ENCODE peak calls at places on chromosomes 6 and 20, in four cellular contexts. L, N, G and C are unnamed samples.

GRCh38 chr6:108380876-108381275 is 86.0 kb downstream of the AFG1L start:
- DNase-seq in G (no peak), L (no peak), N (no peak), C (no peak)

GRCh38 chr6:96142142-96142541 is 126.4 kb downstream of the FUT9 start:
- DNase-seq in G (no peak), N (no peak), L (no peak), C (no peak)

GRCh38 chr20:60137657-60138245 is 179.5 kb downstream of the CDH26 start:
- DNase-seq in G (no peak), L (no peak), N (no peak), C (no peak)

GRCh38 chr6:70636589-70636988 is 31.1 kb upstream of the SMAP1 start:
- DNase-seq in G (no peak), N (no peak), L (no peak), C (no peak)

GRCh38 chr6:52647199-52647598 is 23.7 kb upstream of the TMEM14A start:
- DNase-seq in L (no peak), N (no peak), G (no peak), C (no peak)

GRCh38 chr6:72825265-72825918 is 203.5 kb downstream of the KCNQ5 start:
- DNase-seq in N (no peak), G (no peak), L (no peak), C (no peak)

GRCh38 chr20:37821691-37822655 is 81.0 kb upstream of the VSTM2L start:
- DNase-seq in G (no peak), L (no peak), N (no peak), C (no peak)

GRCh38 chr20:49641683-49642649 is 71.7 kb downstream of the B4GALT5 start:
- DNase-seq in G (no peak), L (no peak), N (no peak), C (peak)

GRCh38 chr6:136930528-136930927 is 8.4 kb downstream of the SLC35D3 start:
- DNase-seq in G (no peak), L (no peak), N (no peak), C (no peak)

GRCh38 chr6:10210052-10210451 is 204.8 kb downstream of the TFAP2A start:
- DNase-seq in G (no peak), N (no peak), L (no peak), C (no peak)
- TF ChIP-seq POLR2A in G (no peak), N (no peak), L (no peak), C (no peak)

GRCh38 chr20:45814314-45814713 is 1.9 kb downstream of the UBE2C start:
- DNase-seq in N (no peak), G (no peak), L (no peak), C (no peak)

GRCh38 chr20:45810191-45810590 is 2.3 kb upstream of the UBE2C start:
- DNase-seq in G (no peak), L (no peak), N (peak), C (no peak)

GRCh38 chr20:45813006-45813340 is 529 bp downstream of the UBE2C start:
- DNase-seq in L (no peak), G (no peak), N (no peak), C (no peak)

GRCh38 chr20:45812157-45813005 is at the start of gene UBE2C:
- DNase-seq in G (peak), N (no peak), L (peak), C (peak)

GRCh38 chr20:45813489-45813888 is 1.0 kb downstream of the UBE2C start:
- DNase-seq in L (no peak), G (no peak), N (no peak), C (no peak)
- H3K4me3 ChIP-seq in L (no peak), G (no peak), N (no peak), C (no peak)

GRCh38 chr6:151067684-151068596 is 171.8 kb upstream of the AKAP12 start:
- DNase-seq in G (peak), N (no peak), L (peak), C (peak)
- TF ChIP-seq POLR2A in G (no peak), N (no peak), L (no peak), C (no peak)

GRCh38 chr20:33992923-33993799 is 550 bp upstream of the RALY start:
- DNase-seq in G (peak), N (peak), L (peak), C (peak)

GRCh38 chr20:33993800-33994623 is at the start of gene RALY:
- DNase-seq in N (peak), G (peak), L (peak), C (peak)

GRCh38 chr20:33992145-33992922 is 1.4 kb upstream of the RALY start:
- DNase-seq in N (no peak), L (no peak), G (no peak), C (no peak)

GRCh38 chr20:33990075-33990474 is 3.6 kb upstream of the RALY start:
- DNase-seq in N (no peak), G (no peak), L (no peak), C (no peak)

DNA sequence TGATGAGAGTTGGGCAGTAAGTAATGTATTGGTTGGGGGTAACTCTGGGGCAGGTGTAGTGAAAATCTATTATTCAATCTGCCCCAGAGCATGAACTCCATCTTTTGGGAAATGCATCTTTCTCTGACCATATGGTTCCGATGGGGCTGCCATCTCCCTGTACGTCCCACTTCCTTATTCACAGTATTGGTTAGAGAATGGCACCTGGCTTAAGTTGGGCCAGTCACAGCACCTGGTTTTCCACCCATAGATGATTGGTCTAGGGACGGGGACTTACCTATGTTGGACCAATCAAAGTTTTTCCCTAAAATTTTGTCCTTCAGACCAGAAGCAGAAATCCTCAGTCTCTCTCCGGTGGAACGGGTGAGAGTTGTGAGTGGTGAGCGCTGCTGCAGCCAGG is 2.2 kb upstream of the RALY start:
- DNase-seq in L (no peak), G (no peak), N (no peak), C (no peak)
- H3K4me3 ChIP-seq in L (no peak), G (no peak), N (peak), C (no peak)